ENCODE peak calls at places on chromosomes 5 and 9, in four cellular contexts. L is right cardiac atrium, B is neural progenitor cell, P is pancreas. K is an unnamed sample.

GRCh38 chr9:109408759-109409462 is 88.1 kb upstream of the EPB41L4B start:
- DNase-seq in L (no peak), B (no peak), P (no peak), K (no peak)

GRCh38 chr5:154534457-154535050 is 56.5 kb upstream of the HAND1 start:
- DNase-seq in L (no peak), B (no peak), P (no peak), K (no peak)

GRCh38 chr9:111039203-111039907 is 1.1 kb upstream of the LPAR1 start:
- DNase-seq in L (peak), B (peak), P (peak), K (no peak)

GRCh38 chr9:116484483-116484776 is 202.7 kb upstream of the TRIM32 start:
- DNase-seq in L (no peak), B (no peak), P (no peak), K (no peak)

GRCh38 chr9:84293001-84293798 is 47.4 kb downstream of the SLC28A3 start:
- DNase-seq in L (no peak), B (no peak), P (no peak), K (no peak)

GRCh38 chr9:134127065-134127580 is 8.8 kb upstream of the WDR5 start:
- DNase-seq in L (no peak), B (no peak), P (no peak), K (no peak)

GRCh38 chr5:132754947-132755346 is 7.7 kb downstream of the CCNI2 start:
- DNase-seq in L (no peak), B (peak), P (no peak), K (no peak)

GRCh38 chr9:106621299-106621920 is 241.6 kb upstream of the ZNF462 start:
- DNase-seq in L (no peak), B (peak), P (no peak), K (peak)

GRCh38 chr9:138037140-138037539 is 159.6 kb downstream of the CACNA1B start:
- DNase-seq in L (no peak), B (no peak), P (no peak), K (no peak)

GRCh38 chr5:80204808-80205614 is 50.8 kb downstream of the SERINC5 start:
- DNase-seq in L (no peak), B (peak), P (peak), K (no peak)

GRCh38 chr5:75839547-75839946 is 122.3 kb upstream of the POC5 start:
- DNase-seq in L (no peak), B (no peak), P (no peak), K (no peak)

GRCh38 chr9:97706246-97706645 is 9.1 kb upstream of the XPA start:
- DNase-seq in L (no peak), B (no peak), P (no peak), K (no peak)

GRCh38 chr5:127887282-127887681 is 184.1 kb downstream of the CCDC192 start:
- DNase-seq in L (no peak), B (no peak), P (no peak), K (no peak)

GRCh38 chr9:77819672-77820071 is 171.6 kb upstream of the GNA14 start:
- DNase-seq in L (no peak), B (no peak), P (no peak), K (no peak)

GRCh38 chr5:142924135-142924883 is 154.1 kb downstream of the ARHGAP26 start:
- DNase-seq in L (no peak), B (no peak), P (no peak), K (no peak)

GRCh38 chr5:141547488-141547887 is 58.6 kb downstream of the PCDHGC5 start:
- DNase-seq in L (no peak), B (peak), P (no peak), K (no peak)

GRCh38 chr5:179974281-179974945 is 66.7 kb upstream of the TBC1D9B start:
- DNase-seq in L (no peak), B (no peak), P (no peak), K (no peak)

GRCh38 chr5:3346111-3346820 is 249.4 kb upstream of the IRX1 start:
- DNase-seq in L (no peak), B (no peak), P (no peak), K (no peak)

GRCh38 chr9:81682797-81683196 is 6.5 kb downstream of the TLE1 start:
- DNase-seq in L (no peak), B (no peak), P (no peak), K (no peak)

GRCh38 chr5:96588551-96588950 is 73.6 kb upstream of the CAST start:
- DNase-seq in L (no peak), B (no peak), P (no peak), K (no peak)

GRCh38 chr9:81683214-81683613 is 6.1 kb downstream of the TLE1 start:
- DNase-seq in L (no peak), B (no peak), P (no peak), K (no peak)

GRCh38 chr5:135626636-135627035 is 47.8 kb upstream of the CXCL14 start:
- DNase-seq in L (no peak), B (no peak), P (no peak), K (no peak)

GRCh38 chr5:38846379-38846967 is 661 bp downstream of the OSMR start:
- DNase-seq in L (no peak), B (no peak), P (no peak), K (no peak)

GRCh38 chr9:34556231-34556525 is 33.3 kb downstream of the CNTFR start:
- DNase-seq in L (no peak), B (no peak), P (no peak), K (no peak)

GRCh38 chr5:1570975-1571374 is 47.2 kb upstream of the LPCAT1 start:
- DNase-seq in L (no peak), B (no peak), P (no peak), K (no peak)

GRCh38 chr5:17203329-17204132 is 13.9 kb upstream of the BASP1 start:
- DNase-seq in L (no peak), B (peak), P (no peak), K (no peak)

GRCh38 chr5:163938595-163938994 is 433.2 kb downstream of the MAT2B start:
- DNase-seq in L (no peak), B (no peak), P (no peak), K (no peak)

GRCh38 chr5:8053270-8053669 is 184.3 kb downstream of the MTRR start:
- DNase-seq in L (no peak), B (no peak), P (no peak), K (no peak)

GRCh38 chr5:156473271-156473935 is 146.4 kb downstream of the SGCD start:
- DNase-seq in L (no peak), B (no peak), P (no peak), K (no peak)

GRCh38 chr5:171509467-171509866 is 90.0 kb downstream of the FGF18 start:
- DNase-seq in L (no peak), B (no peak), P (no peak), K (no peak)

GRCh38 chr9:4700093-4700492 is 20.7 kb downstream of the CDC37L1 start:
- DNase-seq in L (no peak), B (no peak), P (no peak), K (no peak)

GRCh38 chr5:157558681-157559080 is 16.9 kb downstream of the ADAM19 start:
- DNase-seq in L (no peak), B (no peak), P (no peak), K (no peak)

GRCh38 chr5:157555031-157555640 is 20.4 kb downstream of the ADAM19 start:
- DNase-seq in L (no peak), B (no peak), P (no peak), K (no peak)

GRCh38 chr5:157558089-157558595 is 17.4 kb downstream of the ADAM19 start:
- DNase-seq in L (no peak), B (no peak), P (no peak), K (no peak)

GRCh38 chr5:157554180-157555030 is 21.2 kb downstream of the ADAM19 start:
- DNase-seq in L (no peak), B (no peak), P (no peak), K (no peak)

DNA sequence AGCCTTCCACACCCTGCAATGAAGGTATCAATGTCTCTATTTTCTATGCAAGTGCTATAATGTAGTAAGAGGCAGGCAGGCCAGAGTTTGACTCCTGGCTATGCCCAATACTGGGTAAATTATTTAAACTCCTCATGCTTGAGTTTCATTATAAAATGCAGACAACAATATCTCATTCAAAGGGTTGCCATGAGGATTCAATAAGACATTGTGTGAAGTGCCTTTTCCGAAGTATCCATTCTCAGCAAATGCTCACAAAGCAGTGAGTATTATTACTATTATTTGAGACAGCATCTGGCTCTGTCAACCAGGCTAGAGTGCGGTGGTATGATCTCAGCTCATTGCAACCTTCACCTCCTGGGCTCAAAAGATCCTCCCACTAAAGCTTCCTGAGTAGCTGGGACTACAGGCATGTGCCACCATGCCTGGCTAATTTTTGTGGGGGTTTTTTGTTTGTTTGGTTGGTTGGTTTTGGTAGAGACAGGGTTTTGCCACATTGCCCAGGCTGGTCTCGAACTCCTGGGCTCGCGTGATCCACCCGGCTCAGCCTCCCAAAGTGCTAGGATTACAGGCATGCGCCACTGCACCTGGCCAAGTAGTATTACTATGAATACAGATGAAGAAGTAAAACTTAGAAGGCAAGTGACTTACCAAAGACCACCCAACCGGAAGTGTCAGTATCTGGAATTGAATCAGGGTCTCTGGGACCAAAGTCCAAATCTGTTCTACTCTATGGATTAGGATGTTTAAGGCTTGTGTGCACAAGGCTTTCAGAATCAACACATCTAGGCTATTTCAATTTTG is 18.8 kb downstream of the ADAM19 start:
- DNase-seq in L (no peak), B (no peak), P (no peak), K (no peak)
- H3K27ac ChIP-seq in L (no peak), B (no peak), P (no peak), K (no peak)

GRCh38 chr9:113150670-113151591 is at the start of gene SLC31A2:
- DNase-seq in L (peak), B (peak), P (peak), K (peak)
- H3K27ac ChIP-seq in L (peak), B (no peak), P (peak), K (peak)

GRCh38 chr5:157766441-157766840 is 22.9 kb downstream of the LSM11 start:
- DNase-seq in L (no peak), B (no peak), P (no peak), K (no peak)

GRCh38 chr5:157756122-157756521 is 12.6 kb downstream of the LSM11 start:
- DNase-seq in L (no peak), B (no peak), P (no peak), K (no peak)

GRCh38 chr5:157767674-157768073 is 24.2 kb downstream of the LSM11 start:
- DNase-seq in L (no peak), B (no peak), P (no peak), K (no peak)

GRCh38 chr5:157758706-157759105 is 15.2 kb downstream of the LSM11 start:
- DNase-seq in L (no peak), B (no peak), P (no peak), K (no peak)

GRCh38 chr5:157761690-157762611 is 18.4 kb downstream of the LSM11 start:
- DNase-seq in L (no peak), B (peak), P (no peak), K (no peak)
- H3K27ac ChIP-seq in L (no peak), B (no peak), P (no peak), K (no peak)

DNA sequence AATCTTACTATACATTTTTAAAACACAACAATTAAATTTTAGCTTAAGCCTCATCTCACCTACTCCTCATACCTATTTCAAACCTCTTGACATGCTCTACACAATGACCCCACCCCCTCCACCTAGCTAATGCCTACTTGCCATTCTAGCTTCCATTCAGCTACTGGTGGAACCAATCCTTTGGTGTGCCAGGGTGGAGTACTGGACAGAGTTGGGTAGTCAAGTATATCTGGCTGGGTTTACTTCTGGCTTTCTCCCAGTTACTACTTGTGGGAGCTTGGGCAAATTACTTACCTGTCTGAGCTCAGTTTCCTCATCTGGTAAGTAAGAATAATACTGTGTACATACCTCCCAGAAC is 24.3 kb downstream of the PLPP1 start:
- DNase-seq in L (no peak), B (no peak), P (no peak), K (no peak)
- H3K27ac ChIP-seq in L (peak), B (no peak), P (no peak), K (no peak)

DNA sequence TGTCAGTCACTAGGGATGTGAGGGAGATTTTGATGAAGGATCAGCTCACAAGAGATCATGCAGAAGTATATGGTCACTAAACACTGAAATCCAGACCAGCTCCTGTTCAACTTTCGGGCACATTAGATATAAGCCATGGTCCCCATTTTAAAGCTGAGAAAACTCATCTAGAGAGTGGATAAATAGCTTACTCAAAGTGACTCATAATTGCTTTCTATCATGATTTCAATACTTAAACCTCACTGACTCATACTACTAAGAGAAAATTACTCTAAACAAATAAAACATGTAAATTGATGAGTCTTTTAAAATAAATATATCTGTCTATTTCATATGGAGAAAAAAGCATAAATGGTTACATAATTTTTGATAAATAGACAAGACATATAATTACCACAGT is 567.7 kb downstream of the TLR4 start:
- DNase-seq in L (no peak), B (no peak), P (no peak), K (no peak)
- H3K27ac ChIP-seq in L (no peak), B (no peak), P (no peak), K (no peak)

GRCh38 chr5:147437161-147437596 is 72.7 kb downstream of the DPYSL3 start:
- DNase-seq in L (no peak), B (peak), P (no peak), K (no peak)
- H3K27ac ChIP-seq in L (no peak), B (peak), P (no peak), K (no peak)

K was measured in substantia nigra.